ENCODE peak calls at places on chromosomes 11 and 22, in four cellular contexts. U is tibial artery, S is AG04450, E is SK-N-DZ. K is an unnamed sample.

GRCh38 chr11:116791002-116791812 is 472 bp downstream of the APOA5 start:
- DNase-seq in U (peak), S (no peak), E (peak), K (peak)

GRCh38 chr22:36405671-36406070 is 17.9 kb upstream of the MYH9 start:
- DNase-seq in U (peak), S (no peak), E (no peak), K (no peak)

GRCh38 chr11:56885182-56885581 is 103.5 kb upstream of the OR5AK2 start:
- DNase-seq in U (no peak), S (no peak), E (no peak), K (no peak)

GRCh38 chr11:117424781-117425180 is 97.1 kb downstream of the CEP164 start:
- DNase-seq in U (no peak), S (no peak), E (no peak), K (no peak)

GRCh38 chr22:17201285-17201945 is 17.8 kb downstream of the ADA2 start:
- DNase-seq in U (no peak), S (no peak), E (no peak), K (no peak)

GRCh38 chr11:121595717-121596156 is 143.0 kb upstream of the SORL1-AS1 start:
- DNase-seq in U (peak), S (peak), E (no peak), K (no peak)

GRCh38 chr11:17230867-17231851 is 23.4 kb upstream of the PIK3C2A start:
- DNase-seq in U (no peak), S (no peak), E (no peak), K (no peak)

GRCh38 chr11:95262994-95263764 is 32.2 kb upstream of the SESN3 start:
- DNase-seq in U (no peak), S (no peak), E (no peak), K (no peak)

GRCh38 chr11:33668951-33669596 is 31.6 kb downstream of the C11orf91 start:
- DNase-seq in U (no peak), S (no peak), E (no peak), K (no peak)

GRCh38 chr11:120566176-120566575 is 54.6 kb downstream of the GRIK4 start:
- DNase-seq in U (no peak), S (no peak), E (no peak), K (no peak)

GRCh38 chr22:22666307-22667091 is 22.1 kb downstream of the GGTLC2 start:
- DNase-seq in U (no peak), S (no peak), E (peak), K (no peak)

K was measured in Right ventricle myocardium superior.